ENCODE peak calls at places on chromosomes 7 and 10, in four cellular contexts. A is mesendoderm, L is H9, N is H1. Y is an unnamed sample.

GRCh38 chr7:3561908-3562307 is 260.9 kb downstream of the SDK1 start:
- DNase-seq in A (no peak), L (no peak), N (no peak), Y (no peak)

GRCh38 chr7:46178685-46179084 is 257.6 kb upstream of the IGFBP3 start:
- DNase-seq in A (peak), L (no peak), N (no peak), Y (peak)

GRCh38 chr10:67606572-67606971 is 89.4 kb downstream of the CTNNA3 start:
- DNase-seq in A (peak), L (no peak), N (no peak), Y (peak)

GRCh38 chr7:155382802-155383171 is 75.1 kb upstream of the EN2 start:
- DNase-seq in A (no peak), L (no peak), N (no peak), Y (no peak)

GRCh38 chr7:106797937-106798336 is 67.1 kb upstream of the PIK3CG start:
- DNase-seq in A (peak), L (no peak), N (no peak), Y (no peak)

GRCh38 chr7:16753932-16754571 is 497 bp downstream of the TSPAN13 start:
- DNase-seq in A (peak), L (peak), N (peak), Y (peak)

GRCh38 chr10:31972519-31973041 is 43.9 kb upstream of the ARHGAP12 start:
- DNase-seq in A (no peak), L (no peak), N (no peak), Y (no peak)

GRCh38 chr7:53003653-53004445 is 31.6 kb upstream of the POM121L12 start:
- DNase-seq in A (no peak), L (no peak), N (no peak), Y (no peak)

GRCh38 chr10:76357726-76358125 is 926.3 kb downstream of the LRMDA start:
- DNase-seq in A (no peak), L (no peak), N (no peak), Y (no peak)

GRCh38 chr10:32939296-32940111 is 18.5 kb downstream of the ITGB1 start:
- DNase-seq in A (no peak), L (no peak), N (no peak), Y (no peak)

GRCh38 chr10:132383026-132383565 is 13.9 kb upstream of the PWWP2B start:
- DNase-seq in A (no peak), L (no peak), N (no peak), Y (no peak)

GRCh38 chr10:61175331-61175730 is 231.3 kb upstream of the RHOBTB1 start:
- DNase-seq in A (no peak), L (no peak), N (no peak), Y (peak)

GRCh38 chr7:4738711-4739527 is 36.5 kb upstream of the AP5Z1 start:
- DNase-seq in A (peak), L (peak), N (peak), Y (peak)

GRCh38 chr7:102914585-102914984 is 1.8 kb downstream of the LRRC17 start:
- DNase-seq in A (peak), L (peak), N (no peak), Y (peak)

GRCh38 chr7:25857376-25858067 is 294.5 kb upstream of the NFE2L3 start:
- DNase-seq in A (peak), L (peak), N (no peak), Y (peak)

GRCh38 chr7:11434371-11434770 is 397.6 kb downstream of the THSD7A start:
- DNase-seq in A (no peak), L (no peak), N (no peak), Y (no peak)

GRCh38 chr7:155287229-155287935 is 10.3 kb upstream of the INSIG1 start:
- DNase-seq in A (no peak), L (no peak), N (no peak), Y (no peak)

GRCh38 chr10:123241391-123242141 is 87.4 kb downstream of the BUB3 start:
- DNase-seq in A (no peak), L (no peak), N (no peak), Y (no peak)

GRCh38 chr10:101236376-101237079 is 7.3 kb upstream of the LBX1 start:
- DNase-seq in A (peak), L (peak), N (peak), Y (peak)

GRCh38 chr7:36623247-36623646 is 101.0 kb downstream of the AOAH start:
- DNase-seq in A (no peak), L (no peak), N (no peak), Y (no peak)

GRCh38 chr7:42886129-42886528 is 25.7 kb downstream of the C7orf25 start:
- DNase-seq in A (no peak), L (no peak), N (no peak), Y (no peak)

GRCh38 chr10:1774796-1775195 is 37.5 kb upstream of the ADARB2 start:
- DNase-seq in A (peak), L (peak), N (no peak), Y (no peak)

GRCh38 chr10:127576751-127577161 is 27.6 kb downstream of the NPS start:
- DNase-seq in A (no peak), L (no peak), N (no peak), Y (no peak)

GRCh38 chr7:151187409-151188251 is 580 bp upstream of the ASB10 start:
- DNase-seq in A (no peak), L (no peak), N (no peak), Y (no peak)

GRCh38 chr7:137009404-137009803 is 141.0 kb downstream of the CHRM2 start:
- DNase-seq in A (no peak), L (no peak), N (no peak), Y (no peak)

GRCh38 chr10:29381230-29381563 is 92.3 kb downstream of the LYZL1 start:
- DNase-seq in A (peak), L (no peak), N (no peak), Y (no peak)

GRCh38 chr7:150388709-150389531 is 9.8 kb downstream of the ZNF775 start:
- DNase-seq in A (peak), L (peak), N (no peak), Y (peak)

GRCh38 chr7:50608196-50608906 is 43.1 kb upstream of the DDC start:
- DNase-seq in A (no peak), L (no peak), N (no peak), Y (no peak)
- H4K5ac ChIP-seq in A (no peak), L (no peak), N (no peak), Y (no peak)

GRCh38 chr7:139647085-139647484 is 123.6 kb downstream of the CLEC2L start:
- DNase-seq in A (no peak), L (no peak), N (no peak), Y (no peak)

GRCh38 chr7:139644191-139644590 is 120.7 kb downstream of the CLEC2L start:
- DNase-seq in A (no peak), L (no peak), N (no peak), Y (no peak)

GRCh38 chr7:139647812-139648616 is 124.5 kb downstream of the CLEC2L start:
- DNase-seq in A (peak), L (no peak), N (no peak), Y (peak)

GRCh38 chr7:139646566-139646965 is 123.1 kb downstream of the CLEC2L start:
- DNase-seq in A (no peak), L (no peak), N (no peak), Y (no peak)

GRCh38 chr7:139645572-139646523 is 122.4 kb downstream of the CLEC2L start:
- DNase-seq in A (peak), L (peak), N (peak), Y (peak)
- H4K5ac ChIP-seq in A (no peak), L (no peak), N (no peak), Y (no peak)

GRCh38 chr7:7861211-7861633 is 107.4 kb upstream of the GLCCI1 start:
- DNase-seq in A (no peak), L (no peak), N (no peak), Y (peak)
- H4K5ac ChIP-seq in A (no peak), L (no peak), N (no peak), Y (no peak)

GRCh38 chr7:157618091-157618726 is 281.4 kb downstream of the DNAJB6 start:
- DNase-seq in A (no peak), L (no peak), N (no peak), Y (no peak)
- H4K5ac ChIP-seq in A (no peak), L (no peak), N (no peak), Y (no peak)

GRCh38 chr10:64726466-64726865 is 1205.3 kb downstream of the REEP3 start:
- DNase-seq in A (no peak), L (no peak), N (no peak), Y (no peak)
- H4K5ac ChIP-seq in A (no peak), L (no peak), N (no peak), Y (no peak)

GRCh38 chr10:118255355-118255754 is 86.8 kb downstream of the FAM204A start:
- DNase-seq in A (no peak), L (no peak), N (no peak), Y (no peak)

GRCh38 chr10:118251791-118252190 is 90.3 kb downstream of the FAM204A start:
- DNase-seq in A (no peak), L (no peak), N (no peak), Y (no peak)

GRCh38 chr10:118256825-118257570 is 85.1 kb downstream of the FAM204A start:
- DNase-seq in A (peak), L (no peak), N (no peak), Y (no peak)

GRCh38 chr10:118256209-118256608 is 85.9 kb downstream of the FAM204A start:
- DNase-seq in A (no peak), L (no peak), N (no peak), Y (no peak)

DNA sequence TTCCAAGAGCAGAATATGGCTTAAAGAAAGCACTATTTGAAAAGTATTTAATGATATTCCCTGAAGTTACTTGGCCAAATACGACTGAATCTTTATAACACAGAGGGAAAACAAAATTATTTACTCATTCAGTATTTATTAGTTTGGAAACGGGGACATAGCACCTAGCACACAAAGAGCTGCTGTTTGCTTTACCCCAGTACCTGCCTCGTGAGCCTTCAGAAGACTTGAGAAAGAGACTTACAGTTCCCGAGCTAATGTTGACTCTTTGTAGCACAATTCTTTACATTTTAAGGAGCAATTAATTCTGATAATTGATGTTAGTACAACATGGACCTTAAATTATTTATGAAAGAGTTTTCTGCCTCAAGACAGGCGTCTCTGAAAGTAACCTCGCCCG is 88.7 kb downstream of the FAM204A start:
- DNase-seq in A (no peak), L (no peak), N (no peak), Y (no peak)
- H4K5ac ChIP-seq in A (no peak), L (no peak), N (no peak), Y (no peak)

GRCh38 chr10:69504576-69505250 is 53.4 kb downstream of the TSPAN15 start:
- DNase-seq in A (no peak), L (no peak), N (no peak), Y (no peak)
- H4K5ac ChIP-seq in A (no peak), L (no peak), N (no peak), Y (no peak)

GRCh38 chr10:45594276-45595157 is 78.1 kb downstream of the ZFAND4 start:
- DNase-seq in A (peak), L (peak), N (peak), Y (peak)
- H4K5ac ChIP-seq in A (no peak), L (no peak), N (no peak), Y (peak)

Y was measured in IMR-90.